ENCODE peak calls at places on chromosomes 5 and 9, in seven cellular contexts. T, P, Y, W, U, X and Q are unnamed samples.

GRCh38 chr9:126516936-126517750 is 96.6 kb upstream of the LMX1B start:
- DNase-seq in T (peak; percentile 58), P (peak; percentile 53), Y (peak; percentile 58), W (no peak), U (peak; percentile 76), X (peak; percentile 73), Q (peak; percentile 83)

GRCh38 chr9:92607088-92607487 is 62.8 kb downstream of the IPPK start:
- DNase-seq in T (no peak), P (peak; percentile 70), Y (no peak), W (no peak), U (peak; percentile 70), X (no peak), Q (peak; percentile 65)

GRCh38 chr9:130028493-130029222 is 14.3 kb downstream of the FNBP1 start:
- DNase-seq in T (no peak), P (peak; percentile 68), Y (no peak), W (no peak), U (no peak), X (no peak), Q (no peak)

GRCh38 chr9:121599872-121600585 is 51.4 kb upstream of the DAB2IP start:
- DNase-seq in T (no peak), P (no peak), Y (no peak), W (peak; percentile 16), U (no peak), X (no peak), Q (no peak)

GRCh38 chr9:133779081-133779480 is 40.9 kb upstream of the SARDH start:
- DNase-seq in T (no peak), P (no peak), Y (no peak), W (no peak), U (no peak), X (no peak), Q (no peak)

GRCh38 chr5:78653969-78654368 is 5.4 kb upstream of the LHFPL2 start:
- DNase-seq in T (no peak), P (peak; percentile 83), Y (no peak), W (no peak), U (no peak), X (no peak), Q (no peak)

GRCh38 chr5:2278825-2279224 is 396.1 kb upstream of the IRX4 start:
- DNase-seq in T (no peak), P (no peak), Y (no peak), W (no peak), U (no peak), X (no peak), Q (no peak)

GRCh38 chr9:129776938-129777768 is 24.3 kb upstream of the PTGES start:
- DNase-seq in T (peak; percentile 15), P (peak; percentile 78), Y (peak; percentile 98), W (peak; percentile 73), U (peak; percentile 99), X (peak; percentile 56), Q (peak; percentile 100)

GRCh38 chr5:134554319-134555222 is 29.1 kb downstream of the JADE2 start:
- DNase-seq in T (peak; percentile 75), P (peak; percentile 60), Y (peak; percentile 48), W (peak; percentile 69), U (peak; percentile 95), X (peak; percentile 40), Q (peak; percentile 27)

GRCh38 chr5:150789943-150790611 is 11.5 kb downstream of the SMIM3 start:
- DNase-seq in T (peak; percentile 55), P (peak; percentile 87), Y (peak; percentile 95), W (peak; percentile 31), U (peak; percentile 91), X (peak; percentile 70), Q (peak; percentile 99)

GRCh38 chr5:110106750-110107149 is 417.0 kb downstream of the MAN2A1 start:
- DNase-seq in T (no peak), P (no peak), Y (no peak), W (no peak), U (no peak), X (no peak), Q (no peak)

GRCh38 chr5:41253109-41253508 is 39.8 kb upstream of the C6 start:
- DNase-seq in T (no peak), P (no peak), Y (no peak), W (no peak), U (no peak), X (no peak), Q (no peak)

GRCh38 chr9:38048319-38048969 is 20.6 kb downstream of the SHB start:
- DNase-seq in T (no peak), P (no peak), Y (no peak), W (no peak), U (peak; percentile 64), X (no peak), Q (peak; percentile 65)

GRCh38 chr5:116876240-116876840 is 301.7 kb upstream of the SEMA6A start:
- DNase-seq in T (no peak), P (no peak), Y (no peak), W (no peak), U (no peak), X (no peak), Q (no peak)

GRCh38 chr9:306907-307306 is 92.2 kb downstream of the DOCK8 start:
- DNase-seq in T (no peak), P (no peak), Y (no peak), W (peak; percentile 16), U (no peak), X (peak; percentile 61), Q (no peak)

GRCh38 chr5:106418196-106418595 is 1252.5 kb downstream of the EFNA5 start:
- DNase-seq in T (no peak), P (no peak), Y (no peak), W (no peak), U (no peak), X (no peak), Q (no peak)

GRCh38 chr5:123512631-123513461 is 869 bp downstream of the CSNK1G3 start:
- DNase-seq in T (peak; percentile 30), P (peak; percentile 53), Y (no peak), W (peak; percentile 56), U (no peak), X (peak; percentile 34), Q (no peak)

GRCh38 chr5:172299916-172300439 is 16.4 kb upstream of the UBTD2 start:
- DNase-seq in T (no peak), P (no peak), Y (no peak), W (no peak), U (no peak), X (no peak), Q (no peak)

GRCh38 chr9:78321505-78321904 is 24.6 kb downstream of the PSAT1 start:
- DNase-seq in T (no peak), P (no peak), Y (no peak), W (no peak), U (no peak), X (no peak), Q (no peak)

GRCh38 chr9:129273136-129273895 is 95.3 kb upstream of the IER5L start:
- DNase-seq in T (no peak), P (no peak), Y (no peak), W (no peak), U (no peak), X (no peak), Q (no peak)

GRCh38 chr9:70420267-70421019 is 6.0 kb upstream of the KLF9 start:
- DNase-seq in T (no peak), P (peak; percentile 91), Y (no peak), W (peak; percentile 76), U (peak; percentile 94), X (peak; percentile 44), Q (peak; percentile 83)

GRCh38 chr5:83179966-83180365 is 102.6 kb downstream of the XRCC4 start:
- DNase-seq in T (no peak), P (no peak), Y (peak; percentile 51), W (no peak), U (peak; percentile 63), X (no peak), Q (no peak)

GRCh38 chr9:27367922-27368316 is 71.0 kb upstream of the EQTN start:
- DNase-seq in T (no peak), P (no peak), Y (no peak), W (no peak), U (peak; percentile 59), X (no peak), Q (no peak)

GRCh38 chr9:113562653-113563381 is 99.3 kb downstream of the RGS3 start:
- DNase-seq in T (no peak), P (no peak), Y (no peak), W (no peak), U (no peak), X (no peak), Q (no peak)

GRCh38 chr5:143134269-143134668 is 269.2 kb downstream of the NR3C1 start:
- DNase-seq in T (no peak), P (no peak), Y (no peak), W (no peak), U (no peak), X (no peak), Q (no peak)

GRCh38 chr9:135070198-135070951 is 17.1 kb upstream of the OLFM1 start:
- DNase-seq in T (no peak), P (no peak), Y (no peak), W (no peak), U (no peak), X (no peak), Q (no peak)